ENCODE peak calls at places on chromosomes 5 and 9, in five cellular contexts. D, S, Y, H and O are unnamed samples.

GRCh38 chr5:149749481-149750365 is 19.6 kb downstream of the PPARGC1B start:
- DNase-seq in D (no peak), S (no peak), Y (no peak), H (no peak), O (no peak)

GRCh38 chr9:35110327-35110758 is 5.3 kb downstream of the ATOSB start:
- DNase-seq in D (no peak), S (no peak), Y (no peak), H (peak; percentile 92), O (no peak)

GRCh38 chr9:33778700-33779351 is 16.5 kb upstream of the PRSS3 start:
- DNase-seq in D (peak; percentile 47), S (no peak), Y (peak; percentile 80), H (no peak), O (peak; percentile 49)

GRCh38 chr5:1555011-1555807 is 31.4 kb upstream of the LPCAT1 start:
- DNase-seq in D (no peak), S (no peak), Y (no peak), H (peak; percentile 74), O (no peak)

GRCh38 chr5:178642351-178642909 is 15.6 kb upstream of the CLK4 start:
- DNase-seq in D (no peak), S (no peak), Y (no peak), H (no peak), O (no peak)

GRCh38 chr9:91676042-91676441 is 252.4 kb upstream of the NFIL3 start:
- DNase-seq in D (no peak), S (no peak), Y (no peak), H (no peak), O (no peak)

GRCh38 chr9:137392232-137393007 is 30.5 kb downstream of the EXD3 start:
- DNase-seq in D (no peak), S (no peak), Y (no peak), H (no peak), O (no peak)

GRCh38 chr5:142353093-142353472 is 28.3 kb upstream of the SPRY4 start:
- DNase-seq in D (no peak), S (no peak), Y (no peak), H (no peak), O (no peak)

GRCh38 chr5:142548739-142549275 is 137.1 kb downstream of the FGF1 start:
- DNase-seq in D (peak; percentile 12), S (no peak), Y (peak; percentile 96), H (no peak), O (no peak)

GRCh38 chr5:64384761-64385160 is 121.1 kb upstream of the RGS7BP start:
- DNase-seq in D (no peak), S (no peak), Y (peak; percentile 50), H (no peak), O (no peak)

GRCh38 chr9:126692759-126693427 is 79.2 kb downstream of the LMX1B start:
- DNase-seq in D (no peak), S (peak; percentile 61), Y (no peak), H (peak; percentile 67), O (no peak)

GRCh38 chr5:134445841-134446818 is 34.4 kb upstream of the CDKN2AIPNL start:
- DNase-seq in D (no peak), S (peak; percentile 67), Y (no peak), H (no peak), O (no peak)

GRCh38 chr5:177365845-177366527 is 8.3 kb downstream of the RGS14 start:
- DNase-seq in D (no peak), S (no peak), Y (peak; percentile 24), H (no peak), O (no peak)

GRCh38 chr5:177367981-177368960 is 10.5 kb downstream of the RGS14 start:
- DNase-seq in D (no peak), S (no peak), Y (peak; percentile 60), H (no peak), O (no peak)

GRCh38 chr5:177366528-177367322 is 9.0 kb downstream of the RGS14 start:
- DNase-seq in D (no peak), S (peak; percentile 86), Y (peak; percentile 99), H (peak; percentile 96), O (no peak)

GRCh38 chr5:177369050-177369912 is 11.6 kb downstream of the RGS14 start:
- DNase-seq in D (no peak), S (no peak), Y (peak; percentile 76), H (no peak), O (peak; percentile 31)

DNA sequence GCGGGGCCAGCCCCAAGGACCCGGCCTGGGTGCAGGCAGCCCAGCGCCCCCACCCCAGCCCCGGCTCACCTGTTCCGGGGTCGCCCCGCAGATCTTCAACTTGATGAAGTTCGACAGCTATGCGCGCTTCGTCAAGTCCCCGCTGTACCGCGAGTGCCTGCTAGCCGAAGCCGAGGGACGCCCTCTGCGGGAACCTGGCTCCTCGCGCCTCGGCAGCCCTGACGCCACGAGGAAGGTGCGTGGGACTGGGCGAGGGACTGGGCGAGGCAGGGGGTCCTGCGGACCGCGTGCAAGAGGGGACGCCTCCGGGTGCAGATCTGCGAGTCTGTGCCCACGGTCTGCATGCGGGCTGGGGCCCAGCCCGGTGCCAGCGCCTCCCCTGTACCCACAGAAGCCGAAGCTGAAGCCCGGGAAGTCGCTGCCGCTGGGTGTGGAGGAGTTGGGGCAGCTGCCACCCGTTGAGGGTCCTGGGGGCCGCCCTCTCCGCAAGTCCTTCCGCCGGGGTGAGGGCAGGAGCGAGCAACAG is 9.7 kb downstream of the RGS14 start:
- DNase-seq in D (no peak), S (no peak), Y (peak; percentile 45), H (no peak), O (no peak)
- H3K4me1 ChIP-seq in D (peaks cover 83% of the 10 kb centered on the region), S (peaks cover 68% of the 10 kb centered on the region), Y (peaks cover 52% of the 10 kb centered on the region), H (no peaks in the 10 kb centered on the region), O (peaks cover 40% of the 10 kb centered on the region)

DNA sequence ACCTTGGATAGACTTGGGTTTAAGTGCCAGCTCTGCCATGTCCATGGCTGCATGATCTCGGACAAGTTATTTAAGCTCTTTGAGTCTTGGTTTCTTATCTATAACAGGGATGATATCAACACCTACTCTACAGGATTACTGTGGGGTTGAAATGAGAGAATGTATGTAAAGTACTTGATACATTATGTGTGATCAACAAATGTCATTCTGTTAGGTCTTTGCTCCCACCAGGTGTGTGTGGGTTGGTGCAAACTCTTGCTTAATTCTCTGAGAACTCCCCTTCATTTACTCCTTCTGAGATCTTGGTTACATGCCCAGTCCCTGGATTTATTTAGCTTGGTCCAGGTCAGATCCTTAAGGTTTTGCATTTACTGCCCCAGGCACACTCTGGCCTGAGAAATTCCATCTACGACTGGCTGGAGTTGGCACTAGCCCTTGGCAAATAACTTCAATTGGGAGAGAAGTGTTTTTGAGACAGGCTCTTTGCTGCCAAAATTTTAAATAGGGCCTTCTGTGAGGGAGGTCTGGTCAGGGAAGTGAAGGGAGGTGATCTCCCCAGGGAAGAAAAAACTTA is 63.5 kb upstream of the KLF9 start:
- DNase-seq in D (no peak), S (no peak), Y (no peak), H (no peak), O (no peak)
- H3K4me1 ChIP-seq in D (no peaks in the 10 kb centered on the region), S (no peaks in the 10 kb centered on the region), Y (peaks cover 17% of the 10 kb centered on the region), H (peaks cover 10% of the 10 kb centered on the region), O (no peaks in the 10 kb centered on the region)

GRCh38 chr5:102600964-102601363 is 102.2 kb upstream of the SLCO6A1 start:
- DNase-seq in D (no peak), S (no peak), Y (no peak), H (no peak), O (no peak)
- H3K4me1 ChIP-seq in D (no peaks in the 10 kb centered on the region), S (no peaks in the 10 kb centered on the region), Y (peaks cover 25% of the 10 kb centered on the region), H (peaks cover 2% of the 10 kb centered on the region), O (no peaks in the 10 kb centered on the region)

GRCh38 chr5:38692346-38692745 is 135.9 kb upstream of the LIFR start:
- DNase-seq in D (no peak), S (no peak), Y (no peak), H (no peak), O (no peak)

GRCh38 chr5:38692780-38693507 is 136.5 kb upstream of the LIFR start:
- DNase-seq in D (no peak), S (no peak), Y (no peak), H (no peak), O (no peak)

GRCh38 chr5:38697013-38697412 is 140.6 kb upstream of the LIFR start:
- DNase-seq in D (no peak), S (no peak), Y (peak; percentile 49), H (no peak), O (no peak)

DNA sequence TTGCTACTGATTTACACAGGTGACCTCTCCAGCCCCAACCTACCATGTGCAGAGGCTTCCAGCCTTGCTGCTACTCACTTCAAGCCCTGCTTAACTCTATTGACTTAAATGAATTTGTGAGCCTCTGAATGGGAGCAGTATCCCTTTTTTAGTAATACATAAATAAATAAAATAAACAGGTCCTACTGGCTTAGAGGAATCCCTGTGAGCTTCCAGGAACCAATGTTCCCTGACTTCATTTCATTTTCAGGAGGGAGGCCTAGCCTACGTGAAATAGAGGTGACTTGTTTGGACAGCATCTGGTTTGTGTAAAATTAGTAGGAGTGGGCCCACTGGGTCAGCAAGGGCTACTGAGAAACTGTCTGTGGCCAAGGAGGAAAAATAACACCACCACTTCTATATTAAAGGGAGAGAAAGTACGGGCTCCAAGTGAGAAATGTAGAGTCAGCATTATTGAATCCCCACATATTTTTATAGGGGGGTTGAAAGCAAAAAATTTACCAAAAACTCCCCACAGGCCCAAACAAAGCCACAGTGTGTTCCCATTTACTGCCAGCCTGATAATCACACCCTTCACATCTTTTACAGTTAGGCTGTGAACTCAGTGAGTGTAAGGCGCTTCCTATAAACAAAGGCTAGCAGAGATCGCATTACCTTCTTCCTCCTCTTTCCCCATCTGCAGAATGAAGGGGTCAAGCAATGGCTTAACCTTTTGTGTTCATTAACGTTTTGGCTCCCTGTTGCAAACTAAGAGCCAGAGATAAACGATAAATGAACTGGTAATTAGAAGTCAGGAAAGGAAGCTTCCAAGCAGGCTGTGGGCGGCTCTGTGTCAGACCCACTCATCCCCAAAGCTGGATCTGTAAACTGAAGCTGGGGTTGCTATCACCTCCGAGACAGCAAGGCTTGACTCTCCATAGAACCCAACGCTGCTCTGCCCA is 138.8 kb upstream of the LIFR start:
- DNase-seq in D (no peak), S (no peak), Y (no peak), H (no peak), O (no peak)
- H3K4me1 ChIP-seq in D (no peaks in the 10 kb centered on the region), S (no peaks in the 10 kb centered on the region), Y (peaks cover 11% of the 10 kb centered on the region), H (no peaks in the 10 kb centered on the region), O (no peaks in the 10 kb centered on the region)

DNA sequence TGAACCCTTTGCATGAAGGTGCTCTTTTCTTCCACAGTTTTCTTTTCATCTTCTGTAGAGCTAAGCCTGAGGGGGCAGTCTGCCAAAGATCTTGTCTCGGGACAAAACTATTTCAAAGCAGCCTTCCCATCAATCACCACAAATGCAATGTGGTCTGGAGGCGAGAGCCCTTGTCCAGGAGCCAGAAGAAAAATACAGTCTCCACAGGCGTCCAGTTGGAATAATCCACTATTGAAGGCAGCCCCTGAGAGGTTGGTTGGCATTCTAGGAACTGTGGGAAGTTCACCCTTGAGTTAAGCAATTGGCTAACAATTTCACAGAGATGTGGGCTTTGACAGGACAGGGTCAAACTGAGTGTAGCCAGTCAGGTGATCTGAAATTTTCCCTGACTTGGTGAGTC is 72.0 kb downstream of the SEMA6A start:
- DNase-seq in D (no peak), S (no peak), Y (no peak), H (no peak), O (no peak)
- H3K4me1 ChIP-seq in D (no peaks in the 10 kb centered on the region), S (no peaks in the 10 kb centered on the region), Y (peaks cover 89% of the 10 kb centered on the region), H (no peaks in the 10 kb centered on the region), O (no peaks in the 10 kb centered on the region)